ENCODE peak calls at places on chromosome 17, in eight cellular contexts. O, I, N, P, Q, F, C and V are unnamed samples. For H3K36me3 and H3K4me1, the result is how much of the 10 kb centered on the place peaks cover.

GRCh38 chr17:70378005-70378404 is 208.7 kb downstream of the KCNJ2 start:
- DNase-seq in I (no peak), O (no peak), Q (no peak), F (no peak), N (no peak), C (no peak), P (no peak), V (no peak)

GRCh38 chr17:31803494-31804213 is 55.4 kb downstream of the COPRS start:
- DNase-seq in I (no peak), F (no peak), Q (peak), N (no peak), O (no peak), C (no peak), P (no peak), V (no peak)

GRCh38 chr17:48545022-48545376 is at the start of gene HOXB2:
- DNase-seq in N (no peak), F (peak), P (no peak), Q (no peak), C (no peak), O (no peak), I (peak), V (no peak)

GRCh38 chr17:31824771-31825360 is 34.2 kb downstream of the COPRS start:
- DNase-seq in F (no peak), O (no peak), I (no peak), C (no peak), P (no peak), Q (no peak), N (no peak), V (no peak)

GRCh38 chr17:81481815-81482505 is 30.6 kb downstream of the ACTG1 start:
- DNase-seq in I (no peak), O (no peak), N (no peak), P (no peak), C (no peak), Q (no peak), F (no peak), V (no peak)

GRCh38 chr17:47676199-47676472 is 17.8 kb upstream of the TBKBP1 start:
- DNase-seq in N (no peak), I (no peak), F (no peak), O (no peak), Q (no peak), P (no peak), C (no peak), V (no peak)

GRCh38 chr17:10743316-10744009 is 13.6 kb upstream of the TMEM220 start:
- DNase-seq in F (peak), O (no peak), Q (peak), C (no peak), P (no peak), I (no peak), N (no peak), V (no peak)

GRCh38 chr17:64992325-64992802 is 64.2 kb downstream of the GNA13 start:
- DNase-seq in F (no peak), O (no peak), N (no peak), C (no peak), I (no peak), P (no peak), Q (peak), V (peak)

GRCh38 chr17:60161598-60162330 is 12.0 kb downstream of the CA4 start:
- DNase-seq in N (no peak), O (no peak), P (no peak), C (no peak), I (no peak), Q (no peak), F (peak), V (no peak)

DNA sequence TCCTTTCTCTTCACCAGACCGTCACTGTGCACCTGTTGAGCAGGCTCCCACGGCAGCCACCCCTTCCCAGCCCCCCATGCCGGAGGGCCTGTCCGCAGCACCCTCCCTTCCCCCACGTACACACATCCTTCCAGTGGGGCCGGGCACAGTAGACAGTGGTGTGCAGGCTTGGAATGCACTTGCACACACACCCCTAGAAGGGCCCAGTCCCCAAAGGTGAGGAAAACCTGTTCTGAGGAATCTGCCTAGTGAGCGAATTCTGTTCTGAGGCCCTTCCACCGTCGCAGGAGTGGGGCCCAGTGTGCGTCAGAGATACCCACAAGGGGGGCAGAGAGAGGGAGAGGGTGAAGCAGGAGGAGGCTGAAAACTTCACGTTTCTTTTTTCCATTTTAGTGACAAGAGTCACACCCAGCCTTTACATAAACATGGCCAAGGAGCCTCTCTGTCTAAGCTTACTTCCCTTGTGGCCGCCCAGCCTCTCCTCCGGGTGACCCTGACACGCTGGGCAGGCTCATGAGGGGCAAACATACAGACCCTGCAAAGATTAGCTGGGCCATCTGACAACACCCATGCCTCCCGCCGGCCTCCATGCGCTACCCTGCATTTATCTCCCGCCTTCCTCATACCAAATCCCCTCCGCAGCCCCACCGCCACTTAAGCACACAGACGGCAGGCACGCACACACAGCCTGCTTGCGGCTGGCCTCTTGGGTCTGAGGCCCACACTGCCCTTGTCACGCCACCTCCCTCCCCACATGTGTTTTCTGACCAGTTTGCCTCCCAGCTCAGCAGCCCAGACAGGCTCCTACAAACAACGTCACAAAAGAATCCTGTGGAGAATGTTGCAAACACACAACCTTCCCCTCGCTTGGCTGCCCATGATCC is 1.8 kb downstream of the ZBTB4 start:
- DNase-seq in N (no peak), O (no peak), F (peak), Q (peak), I (peak), C (no peak), P (no peak), V (no peak)
- H3K4me3 ChIP-seq in N (peak), O (peak), F (peak), Q (peak), I (peak), C (peak), P (no peak), V (no peak)

GRCh38 chr17:76880268-76880667 is 12.1 kb downstream of the MGAT5B start:
- DNase-seq in F (peak), Q (no peak), P (no peak), N (no peak), O (no peak), C (no peak), I (no peak), V (no peak)

GRCh38 chr17:76881408-76881807 is 13.2 kb downstream of the MGAT5B start:
- DNase-seq in Q (no peak), I (no peak), F (no peak), C (no peak), P (no peak), N (no peak), O (no peak), V (no peak)

GRCh38 chr17:76883744-76884525 is 15.7 kb downstream of the MGAT5B start:
- DNase-seq in F (no peak), Q (no peak), N (no peak), I (no peak), O (no peak), P (no peak), C (no peak), V (no peak)

GRCh38 chr17:76879691-76880090 is 11.5 kb downstream of the MGAT5B start:
- DNase-seq in F (no peak), N (no peak), Q (no peak), O (no peak), P (no peak), I (no peak), C (no peak), V (no peak)

GRCh38 chr17:76881966-76882365 is 13.8 kb downstream of the MGAT5B start:
- DNase-seq in C (no peak), Q (no peak), N (no peak), F (no peak), O (no peak), P (no peak), I (no peak), V (no peak)
- H3K36me3 ChIP-seq in C (under half), Q (under half), N (under half), F (under half), O (under half), P (under half), I (under half), V (under half)

GRCh38 chr17:57871863-57872262 is 22.0 kb upstream of the MRPS23 start:
- DNase-seq in P (no peak), F (no peak), O (no peak), C (no peak), N (no peak), Q (no peak), I (no peak), V (no peak)

GRCh38 chr17:57874058-57874419 is 24.2 kb upstream of the MRPS23 start:
- DNase-seq in F (no peak), P (no peak), Q (no peak), I (no peak), N (no peak), O (no peak), C (no peak), V (no peak)

GRCh38 chr17:57872536-57872935 is 22.7 kb upstream of the MRPS23 start:
- DNase-seq in N (no peak), O (no peak), C (no peak), Q (no peak), I (no peak), P (no peak), F (no peak), V (no peak)

GRCh38 chr17:57874434-57875108 is 24.7 kb upstream of the MRPS23 start:
- DNase-seq in O (peak), I (peak), P (no peak), Q (no peak), C (peak), F (peak), N (no peak), V (peak)

GRCh38 chr17:57873261-57874057 is 23.6 kb upstream of the MRPS23 start:
- DNase-seq in P (no peak), N (no peak), I (no peak), O (no peak), F (peak), C (no peak), Q (no peak), V (no peak)
- H3K4me1 ChIP-seq in P (under half), N (under half), I (under half), O (under half), F (under half), C (half or more), Q (half or more), V (under half)

GRCh38 chr17:75589919-75590303 is 2.3 kb downstream of the MYO15B start:
- DNase-seq in N (no peak), C (no peak), O (no peak), I (no peak), F (no peak), P (no peak), Q (no peak), V (no peak)
- H3K4me3 ChIP-seq in N (no peak), C (peak), O (no peak), I (peak), F (peak), P (no peak), Q (peak), V (peak)

DNA sequence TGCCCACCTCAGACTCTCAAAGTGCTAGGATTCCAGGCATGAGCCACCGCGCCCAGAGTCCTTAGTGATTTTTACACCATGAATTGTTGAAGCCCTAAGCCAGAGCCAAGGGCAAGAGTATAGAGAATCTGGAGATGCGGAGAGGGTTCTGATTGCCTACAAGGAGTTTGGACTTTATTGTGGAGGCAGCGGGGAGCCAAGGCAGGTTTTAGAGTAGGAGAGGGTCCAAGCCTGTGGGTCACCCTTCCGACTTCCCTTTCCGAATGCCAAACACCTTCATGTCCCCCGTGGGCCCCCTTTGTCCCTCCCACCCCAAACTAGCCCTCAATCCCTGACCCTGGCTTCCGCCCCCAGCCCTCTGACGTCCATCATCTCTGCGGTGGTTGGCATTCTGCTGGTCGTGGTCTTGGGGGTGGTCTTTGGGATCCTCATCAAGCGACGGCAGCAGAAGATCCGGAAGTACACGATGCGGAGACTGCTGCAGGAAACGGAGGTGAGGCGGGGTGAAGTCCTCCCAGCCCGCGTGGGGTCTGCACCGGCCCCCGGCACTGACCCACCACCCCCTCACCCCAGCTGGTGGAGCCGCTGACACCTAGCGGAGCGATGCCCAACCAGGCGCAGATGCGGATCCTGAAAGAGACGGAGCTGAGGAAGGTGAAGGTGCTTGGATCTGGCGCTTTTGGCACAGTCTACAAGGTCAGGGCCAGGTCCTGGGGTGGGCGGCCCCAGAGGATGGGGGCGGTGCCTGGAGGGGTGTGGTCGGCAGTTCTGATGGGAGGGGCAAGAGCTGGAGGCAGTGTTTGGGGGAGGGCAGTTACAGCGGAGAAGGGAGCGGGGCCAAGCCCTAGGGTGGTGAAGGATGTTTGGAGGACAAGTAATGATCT is 7.1 kb downstream of the MIEN1 start:
- DNase-seq in I (no peak), F (peak), P (no peak), N (no peak), C (no peak), O (no peak), Q (no peak), V (no peak)
- H3K36me3 ChIP-seq in I (under half), F (half or more), P (under half), N (under half), C (under half), O (half or more), Q (under half), V (under half)

DNA sequence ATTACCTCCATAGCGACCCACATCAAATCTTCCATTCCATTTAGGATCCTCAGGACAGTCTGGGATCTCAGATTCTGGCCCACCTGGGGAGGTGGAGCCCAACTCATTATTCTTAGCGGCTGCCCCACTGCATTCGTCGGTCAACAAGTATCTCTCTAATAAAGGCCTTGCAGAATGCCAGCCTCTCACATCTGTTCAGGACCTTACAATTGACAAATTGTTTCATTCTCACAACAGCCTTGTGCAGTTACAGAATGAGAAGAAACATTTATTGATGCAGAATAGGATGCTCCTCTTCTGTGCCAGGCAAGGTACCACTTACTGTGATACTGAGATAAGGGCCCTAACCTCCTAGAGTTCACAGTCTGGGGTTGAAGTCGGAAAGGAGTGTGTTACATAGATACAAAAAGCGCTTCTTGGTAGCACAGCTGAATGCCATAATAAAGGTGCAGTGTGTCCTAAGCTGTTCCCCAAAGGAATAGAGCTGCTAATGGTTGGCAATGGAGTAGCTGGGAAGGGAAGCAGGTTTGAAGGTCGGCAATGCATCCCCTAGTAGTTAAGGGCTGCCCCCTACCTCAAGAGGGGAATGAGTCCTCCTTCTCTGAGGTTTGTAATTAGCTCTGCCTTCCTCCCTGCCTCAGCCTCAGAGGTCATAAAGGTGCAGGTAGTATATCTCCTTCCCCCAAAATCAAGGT is 2.3 kb upstream of the MPP2 start:
- DNase-seq in C (no peak), N (no peak), P (no peak), I (no peak), Q (no peak), O (no peak), F (peak), V (no peak)
- H3K4me1 ChIP-seq in C (under half), N (under half), P (under half), I (under half), Q (under half), O (under half), F (under half), V (under half)

DNA sequence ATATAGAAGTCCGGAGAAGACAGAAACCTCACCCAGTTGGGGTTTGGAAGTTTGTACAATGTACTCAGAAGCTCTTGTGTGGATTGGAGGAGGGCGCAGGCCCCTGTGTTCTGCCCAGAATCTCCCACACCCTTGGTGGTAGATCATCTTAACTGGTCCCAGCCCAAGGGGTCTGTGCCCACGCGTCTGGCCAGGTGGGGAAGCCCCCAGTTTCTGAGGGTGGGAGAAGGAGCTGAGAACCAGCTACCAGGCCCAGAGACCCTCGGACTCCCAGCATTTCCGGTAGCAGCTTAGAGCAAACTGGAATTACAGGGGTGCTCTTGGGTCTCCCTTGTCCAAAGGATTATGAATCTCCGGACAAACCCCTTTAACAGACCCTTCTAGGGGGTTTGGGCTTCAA is 2.3 kb upstream of the PPP1R9B start:
- DNase-seq in I (no peak), Q (no peak), O (no peak), F (no peak), N (no peak), P (no peak), C (no peak), V (no peak)
- H3K4me3 ChIP-seq in I (peak), Q (peak), O (peak), F (peak), N (peak), P (no peak), C (peak), V (peak)

DNA sequence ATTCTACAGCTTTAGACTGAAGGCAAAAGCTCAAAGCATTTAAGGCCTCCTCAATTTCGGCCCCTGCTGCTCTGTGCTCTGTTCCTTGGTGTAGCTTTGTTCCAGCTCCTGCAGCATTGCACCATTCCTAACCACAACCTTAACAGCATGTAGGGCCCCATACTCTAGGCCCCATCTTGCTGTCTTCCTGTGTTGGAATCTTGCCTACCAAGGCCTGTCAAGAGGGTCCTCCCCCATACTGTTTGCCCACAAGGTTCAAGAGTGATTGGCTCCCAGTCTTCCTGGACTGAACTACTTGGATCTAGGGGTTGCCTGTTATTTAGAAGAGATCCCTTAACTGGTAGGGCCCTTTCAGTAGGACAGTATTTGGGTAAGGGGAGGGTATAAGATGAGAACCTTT is 26.8 kb downstream of the TRPV2 start:
- DNase-seq in P (no peak), C (no peak), Q (peak), N (no peak), O (no peak), I (no peak), F (no peak), V (no peak)
- H3K36me3 ChIP-seq in P (under half), C (under half), Q (half or more), N (under half), O (half or more), I (under half), F (half or more), V (half or more)

DNA sequence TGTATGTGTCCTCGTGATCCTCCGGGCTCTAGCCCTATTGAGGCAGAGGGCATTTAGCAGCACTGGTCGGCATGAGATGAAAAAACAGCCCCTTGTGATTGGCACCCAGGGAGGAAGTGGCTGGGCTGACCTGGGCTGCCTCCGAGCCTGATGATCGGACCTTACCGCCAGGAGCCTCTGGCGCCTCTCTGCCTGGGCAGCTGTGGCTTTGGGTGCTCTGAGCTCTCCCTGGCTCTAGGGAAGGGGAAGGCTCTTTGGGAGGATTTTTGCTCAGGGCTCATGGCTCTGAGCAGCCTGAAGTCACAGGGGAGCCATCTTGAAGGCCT is 7.1 kb downstream of the CYGB start:
- DNase-seq in P (no peak), O (no peak), F (peak), C (no peak), I (no peak), N (no peak), Q (no peak), V (peak)
- H3K4me1 ChIP-seq in P (under half), O (under half), F (under half), C (under half), I (under half), N (under half), Q (under half), V (half or more)